ENCODE peak calls at places on chromosome 17, in seven cellular contexts. M, N, T, K, F, H and E are unnamed samples.

GRCh38 chr17:30378191-30378796 is 433 bp upstream of the CPD start:
- DNase-seq in F (peak), T (no peak), K (peak), N (peak), H (no peak), M (peak), E (peak)

GRCh38 chr17:77466140-77466539 is 325.4 kb downstream of the SEC14L1 start:
- DNase-seq in T (no peak), F (no peak), H (no peak), N (no peak), K (no peak), M (no peak), E (no peak)

GRCh38 chr17:50939795-50940684 is 73.9 kb upstream of the TOB1 start:
- DNase-seq in H (no peak), F (no peak), T (no peak), M (no peak), K (no peak), N (no peak), E (no peak)

GRCh38 chr17:49003557-49004511 is 6.6 kb downstream of the IGF2BP1 start:
- DNase-seq in F (no peak), K (no peak), M (peak), N (no peak), H (no peak), T (no peak), E (no peak)

GRCh38 chr17:74190154-74190553 is 13.3 kb upstream of the RPL38 start:
- DNase-seq in M (no peak), T (no peak), N (peak), F (no peak), K (no peak), H (no peak), E (peak)

GRCh38 chr17:65173284-65173793 is 36.2 kb downstream of the RGS9 start:
- DNase-seq in H (no peak), T (no peak), F (no peak), N (peak), K (peak), M (peak), E (no peak)

GRCh38 chr17:67629963-67630320 is 87.8 kb upstream of the NOL11 start:
- DNase-seq in H (no peak), M (no peak), K (no peak), T (no peak), F (no peak), N (no peak), E (peak)

GRCh38 chr17:61307905-61308886 is 91.4 kb upstream of the TBX2 start:
- DNase-seq in H (no peak), K (no peak), M (no peak), T (no peak), F (no peak), N (no peak), E (no peak)